ENCODE peak calls at places on chromosome 22, in seven cellular contexts. U is sigmoid colon, W is GM23338, O is H1, K is stomach, T is suprapubic skin, I is prostate gland. F is an unnamed sample.

GRCh38 chr22:44628273-44628672 is 73.7 kb upstream of the PRR5 start:
- DNase-seq in U (no peak), W (no peak), O (no peak), K (no peak), T (peak; percentile 57), I (no peak), F (no peak)

GRCh38 chr22:30129636-30130035 is 49.4 kb downstream of the HORMAD2 start:
- DNase-seq in U (no peak), W (no peak), O (no peak), K (no peak), T (no peak), I (no peak), F (no peak)

GRCh38 chr22:40397436-40397835 is 27.0 kb downstream of the SGSM3 start:
- DNase-seq in U (no peak), W (peak; percentile 48), O (no peak), K (no peak), T (no peak), I (no peak), F (no peak)

GRCh38 chr22:20430641-20431519 is 6.7 kb downstream of the SCARF2 start:
- DNase-seq in U (peak; percentile 80), W (peak; percentile 87), O (no peak), K (peak; percentile 64), T (peak; percentile 69), I (peak; percentile 33), F (no peak)

GRCh38 chr22:38755155-38755910 is 465 bp downstream of the SUN2 start:
- DNase-seq in U (peak; percentile 96), W (peak; percentile 66), O (no peak), K (peak; percentile 97), T (peak; percentile 96), I (peak; percentile 77), F (peak; percentile 97)

GRCh38 chr22:49604732-49605302 is 222.9 kb downstream of the BRD1 start:
- DNase-seq in U (no peak), W (peak; percentile 1), O (no peak), K (no peak), T (no peak), I (no peak), F (no peak)

GRCh38 chr22:47297261-47298016 is 535.0 kb downstream of the TBC1D22A start:
- DNase-seq in U (peak; percentile 37), W (no peak), O (no peak), K (peak; percentile 8), T (no peak), I (no peak), F (peak; percentile 89)

GRCh38 chr22:26852176-26852575 is 194.8 kb downstream of the MIAT start:
- DNase-seq in U (peak; percentile 15), W (peak; percentile 89), O (no peak), K (no peak), T (no peak), I (no peak), F (peak; percentile 62)

GRCh38 chr22:44758354-44758969 is 6.1 kb downstream of the ARHGAP8 start:
- DNase-seq in U (no peak), W (no peak), O (no peak), K (no peak), T (no peak), I (no peak), F (no peak)

GRCh38 chr22:23824476-23825245 is 14.1 kb downstream of the DERL3 start:
- DNase-seq in U (peak; percentile 43), W (no peak), O (no peak), K (no peak), T (no peak), I (no peak), F (no peak)

GRCh38 chr22:21768435-21768834 is 32.8 kb upstream of the YPEL1 start:
- DNase-seq in U (no peak), W (no peak), O (no peak), K (no peak), T (no peak), I (no peak), F (no peak)

GRCh38 chr22:50192825-50193204 is 7.1 kb downstream of the TRABD start:
- DNase-seq in U (no peak), W (no peak), O (no peak), K (peak; percentile 53), T (no peak), I (no peak), F (no peak)

GRCh38 chr22:31737932-31738331 is 12.0 kb downstream of the PRR14L start:
- DNase-seq in U (no peak), W (no peak), O (no peak), K (no peak), T (no peak), I (no peak), F (no peak)

GRCh38 chr22:35553341-35553740 is 12.7 kb downstream of the RASD2 start:
- DNase-seq in U (no peak), W (no peak), O (no peak), K (no peak), T (no peak), I (no peak), F (no peak)

GRCh38 chr22:46833228-46833627 is 70.8 kb downstream of the TBC1D22A start:
- DNase-seq in U (no peak), W (peak; percentile 88), O (peak; percentile 39), K (peak; percentile 65), T (no peak), I (no peak), F (no peak)

GRCh38 chr22:46432164-46433068 is 96.9 kb downstream of the TRMU start:
- DNase-seq in U (no peak), W (no peak), O (no peak), K (peak; percentile 66), T (no peak), I (no peak), F (no peak)

GRCh38 chr22:40183029-40183581 is 5.4 kb downstream of the TNRC6B start:
- DNase-seq in U (peak; percentile 78), W (no peak), O (no peak), K (no peak), T (no peak), I (peak; percentile 41), F (no peak)

GRCh38 chr22:30802202-30803166 is 107.8 kb downstream of the OSBP2 start:
- DNase-seq in U (peak; percentile 80), W (peak; percentile 94), O (peak; percentile 80), K (peak; percentile 90), T (peak; percentile 79), I (peak; percentile 77), F (no peak)

GRCh38 chr22:48572951-48573350 is 1254.7 kb downstream of the BRD1 start:
- DNase-seq in U (no peak), W (no peak), O (no peak), K (no peak), T (no peak), I (no peak), F (no peak)

GRCh38 chr22:48573766-48574165 is 1253.9 kb downstream of the BRD1 start:
- DNase-seq in U (no peak), W (no peak), O (no peak), K (no peak), T (no peak), I (no peak), F (no peak)

GRCh38 chr22:48576333-48577013 is 1251.2 kb downstream of the BRD1 start:
- DNase-seq in U (no peak), W (peak; percentile 32), O (no peak), K (no peak), T (no peak), I (peak; percentile 27), F (no peak)

GRCh38 chr22:48575567-48576332 is 1251.9 kb downstream of the BRD1 start:
- DNase-seq in U (no peak), W (no peak), O (no peak), K (no peak), T (no peak), I (no peak), F (no peak)

GRCh38 chr22:48574776-48575566 is 1252.7 kb downstream of the BRD1 start:
- DNase-seq in U (no peak), W (peak; percentile 66), O (peak; percentile 33), K (no peak), T (no peak), I (peak; percentile 40), F (no peak)
- TF ChIP-seq CTCF in U (peak; percentile 26), W (peak; percentile 51), O (peak; percentile 99), K (no peak), T (peak; percentile 50), I (peak; percentile 81), F (peak; percentile 24)

GRCh38 chr22:25447689-25448434 is 116.6 kb upstream of the GRK3 start:
- DNase-seq in U (peak; percentile 92), W (peak; percentile 93), O (peak; percentile 53), K (peak; percentile 93), T (peak; percentile 93), I (peak; percentile 73), F (peak; percentile 95)
- TF ChIP-seq POLR2AphosphoS5 in U (peak; percentile 50), W (peak; percentile 87), O (peak; percentile 41), K (peak; percentile 88), T (no peak), I (peak; percentile 80), F (peak; percentile 82)

GRCh38 chr22:22816171-22816514 is 71.5 kb upstream of the IGLL5 start:
- DNase-seq in U (no peak), W (no peak), O (no peak), K (no peak), T (no peak), I (no peak), F (peak; percentile 81)

GRCh38 chr22:22818202-22818538 is 69.4 kb upstream of the IGLL5 start:
- DNase-seq in U (no peak), W (no peak), O (no peak), K (no peak), T (no peak), I (no peak), F (peak; percentile 53)

GRCh38 chr22:22815397-22816170 is 72.0 kb upstream of the IGLL5 start:
- DNase-seq in U (no peak), W (no peak), O (no peak), K (no peak), T (no peak), I (no peak), F (peak; percentile 70)

GRCh38 chr22:22817468-22818201 is 70.0 kb upstream of the IGLL5 start:
- DNase-seq in U (no peak), W (no peak), O (no peak), K (no peak), T (no peak), I (no peak), F (peak; percentile 86)

GRCh38 chr22:22816766-22817410 is 70.7 kb upstream of the IGLL5 start:
- DNase-seq in U (no peak), W (no peak), O (no peak), K (no peak), T (no peak), I (no peak), F (peak; percentile 77)
- H3K4me1 ChIP-seq in U (no peaks in the 10 kb centered on the region), W (no peaks in the 10 kb centered on the region), O (no peaks in the 10 kb centered on the region), K (no peaks in the 10 kb centered on the region), T (no peaks in the 10 kb centered on the region), I (no peaks in the 10 kb centered on the region), F (no peaks in the 10 kb centered on the region)

GRCh38 chr22:37020192-37020479 is 594 bp downstream of the MPST start:
- DNase-seq in U (no peak), W (no peak), O (no peak), K (peak; percentile 58), T (no peak), I (peak; percentile 62), F (no peak)

GRCh38 chr22:37018086-37018814 is 997 bp downstream of the TST start:
- DNase-seq in U (no peak), W (peak; percentile 49), O (no peak), K (no peak), T (no peak), I (no peak), F (no peak)

GRCh38 chr22:37018815-37019308 is 385 bp downstream of the TST start:
- DNase-seq in U (peak; percentile 90), W (peak; percentile 70), O (no peak), K (peak; percentile 67), T (peak; percentile 84), I (peak; percentile 54), F (peak; percentile 93)

GRCh38 chr22:37021041-37021440 is 1.5 kb downstream of the MPST start:
- DNase-seq in U (no peak), W (no peak), O (no peak), K (no peak), T (no peak), I (no peak), F (no peak)

GRCh38 chr22:37019309-37020191 is at the start of the genes MPST and TST:
- DNase-seq in U (peak; percentile 89), W (peak; percentile 79), O (no peak), K (peak; percentile 81), T (peak; percentile 80), I (peak; percentile 75), F (no peak)
- TF ChIP-seq CTCF in U (no peak), W (no peak), O (no peak), K (no peak), T (peak; percentile 49), I (no peak), F (no peak)

F was measured in esophagus muscularis mucosa.